ENCODE peak calls at places on chromosomes 16 and 17, in ten cellular contexts. K is GM23338, F is HL-60, P is GM13977, T is astrocyte of the spinal cord, Z is fibroblast of mammary gland, A is GM13976, O is A673, S is AG04449, V is tibial artery. D is an unnamed sample.

GRCh38 chr16:4653981-4654380 is 29.4 kb downstream of the MGRN1 start:
- DNase-seq in K (no peak), F (no peak), P (no peak), T (no peak), Z (no peak), A (no peak), O (no peak), S (no peak), V (no peak), D (no peak)

GRCh38 chr16:2042666-2043295 is 4.9 kb downstream of the NTHL1 start:
- DNase-seq in K (no peak), F (no peak), P (no peak), T (no peak), Z (no peak), A (no peak), O (no peak), S (no peak), V (no peak), D (no peak)

GRCh38 chr17:65183736-65184135 is 46.6 kb downstream of the RGS9 start:
- DNase-seq in K (peak), F (no peak), P (no peak), T (peak), Z (no peak), A (no peak), O (peak), S (peak), V (no peak), D (no peak)

GRCh38 chr17:61372436-61372835 is 27.2 kb upstream of the TBX2 start:
- DNase-seq in K (no peak), F (no peak), P (no peak), T (no peak), Z (no peak), A (no peak), O (no peak), S (no peak), V (no peak), D (no peak)

GRCh38 chr17:82302991-82303943 is 14.1 kb downstream of the CD7 start:
- DNase-seq in K (no peak), F (no peak), P (no peak), T (no peak), Z (no peak), A (peak), O (no peak), S (no peak), V (no peak), D (peak)

GRCh38 chr16:71413341-71413740 is 28.5 kb downstream of the TLE7 start:
- DNase-seq in K (no peak), F (no peak), P (no peak), T (no peak), Z (no peak), A (no peak), O (no peak), S (no peak), V (no peak), D (no peak)

GRCh38 chr17:57600092-57600491 is 145.0 kb downstream of the CCDC182 start:
- DNase-seq in K (no peak), F (peak), P (no peak), T (no peak), Z (no peak), A (no peak), O (no peak), S (no peak), V (no peak), D (no peak)

GRCh38 chr16:3569851-3570250 is 7.4 kb downstream of the NLRC3 start:
- DNase-seq in K (no peak), F (no peak), P (no peak), T (no peak), Z (no peak), A (no peak), O (no peak), S (no peak), V (no peak), D (no peak)

GRCh38 chr17:50080827-50081226 is 14.3 kb upstream of the PDK2 start:
- DNase-seq in K (no peak), F (no peak), P (no peak), T (no peak), Z (no peak), A (no peak), O (no peak), S (no peak), V (no peak), D (no peak)

GRCh38 chr17:17749921-17750320 is 68.7 kb downstream of the RAI1 start:
- DNase-seq in K (peak), F (peak), P (peak), T (peak), Z (peak), A (peak), O (peak), S (no peak), V (no peak), D (peak)

GRCh38 chr17:79255046-79255445 is 180.4 kb downstream of the ENGASE start:
- DNase-seq in K (no peak), F (no peak), P (no peak), T (no peak), Z (no peak), A (no peak), O (no peak), S (no peak), V (no peak), D (no peak)

GRCh38 chr17:38556234-38556633 is 49.5 kb downstream of the SRCIN1 start:
- DNase-seq in K (no peak), F (peak), P (no peak), T (no peak), Z (no peak), A (no peak), O (no peak), S (no peak), V (no peak), D (no peak)

GRCh38 chr16:49014300-49015188 is 267.1 kb downstream of the CBLN1 start:
- DNase-seq in K (no peak), F (no peak), P (no peak), T (no peak), Z (no peak), A (no peak), O (no peak), S (no peak), V (no peak), D (no peak)

GRCh38 chr16:57898961-57899360 is 72.0 kb downstream of the CNGB1 start:
- DNase-seq in K (no peak), F (no peak), P (no peak), T (no peak), Z (no peak), A (no peak), O (no peak), S (no peak), V (no peak), D (no peak)

GRCh38 chr17:44362964-44363612 is 565 bp downstream of the FAM171A2 start:
- DNase-seq in K (peak), F (no peak), P (peak), T (peak), Z (no peak), A (peak), O (peak), S (no peak), V (no peak), D (peak)

GRCh38 chr17:44599298-44600175 is 42.3 kb downstream of the FZD2 start:
- DNase-seq in K (peak), F (no peak), P (no peak), T (peak), Z (peak), A (no peak), O (no peak), S (peak), V (peak), D (no peak)

GRCh38 chr17:42906772-42907171 is 6.2 kb downstream of the G6PC1 start:
- DNase-seq in K (no peak), F (peak), P (no peak), T (no peak), Z (no peak), A (no peak), O (no peak), S (no peak), V (no peak), D (no peak)

GRCh38 chr17:41806685-41807445 is 4.9 kb downstream of the P3H4 start:
- DNase-seq in K (no peak), F (no peak), P (no peak), T (no peak), Z (no peak), A (no peak), O (no peak), S (no peak), V (no peak), D (no peak)

GRCh38 chr16:73154063-73154870 is 106.3 kb upstream of the ZFHX3 start:
- DNase-seq in K (no peak), F (peak), P (no peak), T (no peak), Z (no peak), A (no peak), O (no peak), S (no peak), V (peak), D (no peak)

GRCh38 chr17:14428640-14429029 is 127.8 kb downstream of the HS3ST3B1 start:
- DNase-seq in K (no peak), F (peak), P (no peak), T (no peak), Z (no peak), A (no peak), O (no peak), S (no peak), V (no peak), D (no peak)

GRCh38 chr16:21603920-21604319 is 4.5 kb downstream of the METTL9 start:
- DNase-seq in K (no peak), F (peak), P (no peak), T (peak), Z (peak), A (no peak), O (no peak), S (no peak), V (no peak), D (no peak)

GRCh38 chr16:7744546-7745294 is 412.1 kb downstream of the RBFOX1 start:
- DNase-seq in K (no peak), F (no peak), P (no peak), T (no peak), Z (no peak), A (no peak), O (no peak), S (no peak), V (no peak), D (no peak)

GRCh38 chr17:10557422-10557821 is 8.0 kb upstream of the MYH2 start:
- DNase-seq in K (no peak), F (no peak), P (no peak), T (no peak), Z (peak), A (no peak), O (no peak), S (no peak), V (no peak), D (no peak)

GRCh38 chr16:30417447-30418349 is 10.3 kb downstream of the ZNF771 start:
- DNase-seq in K (peak), F (peak), P (peak), T (peak), Z (peak), A (peak), O (peak), S (peak), V (peak), D (peak)

GRCh38 chr17:81926451-81927144 is 937 bp downstream of the MAFG start:
- DNase-seq in K (peak), F (peak), P (peak), T (peak), Z (peak), A (peak), O (peak), S (no peak), V (peak), D (peak)

GRCh38 chr17:16267174-16267573 is 50.2 kb downstream of the PIGL start:
- DNase-seq in K (no peak), F (no peak), P (no peak), T (no peak), Z (no peak), A (no peak), O (no peak), S (no peak), V (no peak), D (no peak)

GRCh38 chr16:59633996-59634579 is 900.0 kb upstream of the GOT2 start:
- DNase-seq in K (no peak), F (no peak), P (no peak), T (peak), Z (peak), A (no peak), O (no peak), S (peak), V (no peak), D (no peak)

GRCh38 chr16:57091990-57092785 is at the start of gene CPNE2:
- DNase-seq in K (peak), F (peak), P (peak), T (peak), Z (peak), A (peak), O (peak), S (no peak), V (peak), D (peak)

GRCh38 chr17:76252040-76252954 is 12.0 kb upstream of the RNF157 start:
- DNase-seq in K (no peak), F (peak), P (no peak), T (peak), Z (peak), A (peak), O (no peak), S (no peak), V (peak), D (no peak)

GRCh38 chr17:16072031-16072430 is 72.4 kb downstream of the TTC19 start:
- DNase-seq in K (no peak), F (no peak), P (no peak), T (no peak), Z (no peak), A (no peak), O (no peak), S (no peak), V (no peak), D (no peak)

GRCh38 chr17:7716901-7717755 is at the start of gene DNAH2:
- DNase-seq in K (peak), F (peak), P (peak), T (peak), Z (peak), A (peak), O (peak), S (peak), V (peak), D (peak)

GRCh38 chr16:83914091-83914710 is 15.3 kb downstream of the MLYCD start:
- DNase-seq in K (no peak), F (no peak), P (no peak), T (no peak), Z (no peak), A (peak), O (no peak), S (no peak), V (no peak), D (no peak)

GRCh38 chr17:7515912-7516610 is 31.9 kb downstream of the POLR2A start:
- DNase-seq in K (no peak), F (peak), P (no peak), T (no peak), Z (no peak), A (no peak), O (no peak), S (no peak), V (no peak), D (no peak)

GRCh38 chr17:43015579-43015978 is 6.6 kb downstream of the VAT1 start:
- DNase-seq in K (no peak), F (no peak), P (no peak), T (no peak), Z (peak), A (peak), O (no peak), S (no peak), V (peak), D (no peak)

GRCh38 chr16:84718-85452 is 6.9 kb downstream of the MPG start:
- DNase-seq in K (no peak), F (peak), P (peak), T (peak), Z (peak), A (peak), O (no peak), S (peak), V (peak), D (peak)

GRCh38 chr17:27425991-27426390 is 30.3 kb upstream of the KSR1 start:
- DNase-seq in K (no peak), F (no peak), P (no peak), T (no peak), Z (no peak), A (no peak), O (no peak), S (no peak), V (no peak), D (no peak)

GRCh38 chr17:47279062-47279801 is 25.6 kb downstream of the ITGB3 start:
- DNase-seq in K (peak), F (peak), P (peak), T (peak), Z (peak), A (peak), O (no peak), S (peak), V (peak), D (peak)

GRCh38 chr16:58494981-58495860 is 4.7 kb upstream of the NDRG4 start:
- DNase-seq in K (peak), F (peak), P (peak), T (peak), Z (peak), A (peak), O (peak), S (peak), V (peak), D (peak)

GRCh38 chr17:63946440-63947363 is 14.6 kb upstream of the CD79B start:
- DNase-seq in K (peak), F (peak), P (peak), T (peak), Z (peak), A (peak), O (peak), S (no peak), V (no peak), D (peak)

GRCh38 chr16:27698266-27698665 is 148.3 kb downstream of the KATNIP start:
- DNase-seq in K (peak), F (no peak), P (no peak), T (no peak), Z (no peak), A (no peak), O (peak), S (no peak), V (peak), D (no peak)
- TF ChIP-seq CTCF in K (peak), F (no peak), P (peak), T (peak), Z (no peak), A (peak), O (peak), S (peak), V (no peak), D (peak)

DNA sequence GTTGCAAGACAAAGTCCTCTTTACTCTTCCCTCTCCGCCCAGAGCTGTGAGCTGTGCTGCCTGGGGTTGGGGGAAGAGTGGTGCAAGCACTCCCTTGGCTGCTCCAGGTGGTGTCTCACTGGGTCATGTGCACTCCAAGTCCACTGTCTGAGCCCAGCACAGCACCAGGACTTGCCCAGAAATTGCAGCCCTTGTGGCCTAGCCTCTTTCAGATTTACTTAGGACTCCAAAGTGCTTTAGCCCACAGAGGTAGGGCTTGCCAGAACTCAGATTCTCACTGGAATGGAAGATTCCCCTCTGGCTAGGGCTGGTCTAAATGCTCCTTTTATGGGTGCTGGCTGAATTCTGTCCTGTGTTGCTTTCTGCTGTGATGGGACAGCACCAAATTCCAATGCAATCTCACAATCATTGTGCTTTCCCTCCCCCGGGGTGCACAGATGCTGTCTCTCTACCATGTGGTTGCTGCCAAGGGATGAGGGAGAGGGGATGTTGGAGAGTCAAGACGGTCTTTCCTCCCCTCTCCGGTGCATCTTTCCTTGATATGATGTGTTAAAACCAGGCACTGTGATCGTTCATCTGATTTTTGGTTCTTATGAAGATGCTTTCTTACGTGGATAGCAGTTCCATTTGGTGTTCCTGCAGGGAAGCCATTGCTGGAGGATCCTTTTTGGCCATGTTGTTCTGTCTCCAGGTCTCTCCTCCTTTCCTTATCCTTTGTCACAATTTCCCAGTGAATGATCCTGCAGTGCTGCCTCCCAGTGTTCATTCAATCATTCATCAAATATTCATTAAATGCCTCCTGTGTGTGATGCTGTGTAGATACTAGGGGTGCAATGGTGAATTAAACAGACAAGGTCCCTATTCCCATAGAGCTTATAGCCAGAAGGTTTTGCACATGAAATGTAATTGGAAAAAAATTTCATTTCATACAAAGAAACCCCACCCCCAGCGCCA is 216.3 kb downstream of the SPECC1 start:
- DNase-seq in K (peak), F (no peak), P (no peak), T (no peak), Z (peak), A (no peak), O (peak), S (no peak), V (no peak), D (no peak)
- TF ChIP-seq CTCF in K (peak), F (no peak), P (no peak), T (no peak), Z (no peak), A (no peak), O (peak), S (no peak), V (no peak), D (no peak)

GRCh38 chr17:6139447-6139832 is 69.3 kb downstream of the WSCD1 start:
- DNase-seq in K (no peak), F (no peak), P (no peak), T (no peak), Z (no peak), A (no peak), O (no peak), S (no peak), V (no peak), D (no peak)
- TF ChIP-seq CTCF in K (no peak), F (no peak), P (no peak), T (no peak), Z (no peak), A (no peak), O (no peak), S (no peak), V (no peak), D (no peak)

DNA sequence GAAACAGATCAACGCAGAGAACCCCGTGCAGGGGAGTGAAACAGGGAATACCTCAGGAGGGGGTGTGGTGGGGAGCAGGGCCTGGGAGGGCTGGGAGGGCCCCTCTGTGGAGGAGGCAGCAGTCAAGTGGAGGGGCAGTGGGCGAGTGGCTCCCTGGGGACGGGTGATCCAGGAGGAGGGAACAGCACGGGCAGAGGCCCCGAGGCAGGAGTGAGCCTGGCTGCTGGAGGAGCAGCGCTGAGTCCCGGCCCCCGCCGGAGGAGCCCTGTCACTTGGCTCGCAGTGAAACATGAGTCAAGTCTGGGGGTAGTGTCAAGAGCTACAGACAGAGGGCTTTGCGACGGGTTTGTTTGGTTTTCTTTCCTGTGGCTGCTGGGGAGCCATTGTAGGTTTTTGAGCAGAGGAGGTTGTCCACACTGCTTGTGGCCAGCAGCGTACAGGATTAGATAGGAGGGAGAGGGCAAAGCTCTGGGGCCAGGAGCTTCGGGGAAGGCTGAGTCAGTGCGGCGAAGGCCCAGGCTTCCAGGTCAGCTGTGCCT is 115.7 kb upstream of the CIBAR2 start:
- DNase-seq in K (peak), F (no peak), P (peak), T (peak), Z (peak), A (peak), O (peak), S (no peak), V (no peak), D (peak)
- TF ChIP-seq CTCF in K (no peak), F (no peak), P (no peak), T (peak), Z (peak), A (peak), O (no peak), S (no peak), V (no peak), D (no peak)

GRCh38 chr17:73420897-73421296 is 109.1 kb upstream of the CDC42EP4 start:
- DNase-seq in K (peak), F (peak), P (no peak), T (peak), Z (peak), A (no peak), O (peak), S (no peak), V (no peak), D (no peak)
- TF ChIP-seq CTCF in K (peak), F (no peak), P (no peak), T (peak), Z (peak), A (no peak), O (peak), S (peak), V (no peak), D (no peak)

GRCh38 chr16:28202147-28202746 is 9.5 kb downstream of the XPO6 start:
- DNase-seq in K (peak), F (peak), P (peak), T (no peak), Z (no peak), A (peak), O (no peak), S (no peak), V (no peak), D (peak)
- TF ChIP-seq CTCF in K (peak), F (no peak), P (peak), T (no peak), Z (peak), A (peak), O (peak), S (no peak), V (no peak), D (no peak)